ENCODE peak calls at places on chromosomes 11 and 22, in six cellular contexts. I is activated T-helper 1 cell treated with Interleukin-2 at 50 U/mL for 16 hours, T is non-pigmented ciliary epithelial cell, S is AG08395, W is neural progenitor cell, J is HFFc6. N is an unnamed sample.
A peak's percentile ranks its signal among the peaks of the same experiment; 100 is the strongest.

GRCh38 chr11:119204066-119204465 is 2.1 kb upstream of the CBL start:
- DNase-seq in S (no peak), T (no peak), I (no peak), W (no peak), J (no peak), N (no peak)

GRCh38 chr11:109707411-109707810 is 285.4 kb downstream of the C11orf87 start:
- DNase-seq in S (no peak), W (no peak), T (no peak), I (no peak), J (no peak), N (no peak)

GRCh38 chr11:126588630-126589491 is 233.4 kb downstream of the ST3GAL4 start:
- DNase-seq in S (no peak), I (no peak), W (no peak), J (no peak), T (no peak), N (no peak)

GRCh38 chr11:132286106-132286505 is 915.7 kb downstream of the NTM start:
- DNase-seq in I (no peak), W (no peak), T (no peak), S (no peak), J (no peak), N (no peak)

GRCh38 chr11:127345819-127346459 is 345.4 kb upstream of the KIRREL3 start:
- DNase-seq in S (peak; percentile 54), J (peak; percentile 25), W (peak; percentile 70), T (no peak), I (no peak), N (no peak)

GRCh38 chr11:109249597-109249996 is 172.4 kb upstream of the C11orf87 start:
- DNase-seq in T (no peak), J (no peak), W (no peak), I (no peak), S (no peak), N (no peak)

GRCh38 chr11:86374586-86374985 is at the start of gene CCDC81:
- DNase-seq in W (peak; percentile 80), T (no peak), I (no peak), J (no peak), S (peak; percentile 10), N (no peak)

GRCh38 chr11:72556433-72556832 is 117.8 kb downstream of the PDE2A start:
- DNase-seq in T (no peak), J (no peak), I (no peak), W (peak; percentile 1), S (no peak), N (no peak)

GRCh38 chr22:37599161-37599560 is 9.5 kb upstream of the GGA1 start:
- DNase-seq in J (no peak), S (no peak), W (no peak), T (no peak), I (no peak), N (no peak)

GRCh38 chr11:721913-722811 is 16.1 kb downstream of the EPS8L2 start:
- DNase-seq in T (no peak), J (no peak), S (no peak), I (peak; percentile 32), W (no peak), N (no peak)